ENCODE peak calls at places on chromosomes 16 and 17, in ten cellular contexts. One of them, this sample, is unnamed.

GRCh38 chr17:36008998-36009665 is 7.8 kb upstream of the CCL15 start:
- DNase-seq in uterus: no peak
- DNase-seq in right cardiac atrium: no peak
- DNase-seq in AG09309: no peak
- DNase-seq in SK-N-SH: peak; percentile 10
- DNase-seq in adipocyte: no peak
- DNase-seq in cardiac fibroblast: peak; percentile 47
- DNase-seq in stomach: no peak
- DNase-seq in breast epithelium: no peak
- DNase-seq in mesenchymal stem cell: peak; percentile 7
- DNase-seq in this sample: peak; percentile 4

GRCh38 chr16:73025111-73025505 is 22.8 kb downstream of the ZFHX3 start:
- DNase-seq in uterus: no peak
- DNase-seq in right cardiac atrium: peak; percentile 63
- DNase-seq in AG09309: no peak
- DNase-seq in SK-N-SH: no peak
- DNase-seq in adipocyte: no peak
- DNase-seq in cardiac fibroblast: no peak
- DNase-seq in stomach: no peak
- DNase-seq in breast epithelium: no peak
- DNase-seq in mesenchymal stem cell: no peak
- DNase-seq in this sample: no peak

GRCh38 chr17:79831367-79832210 is 7.7 kb downstream of the CBX4 start:
- DNase-seq in uterus: no peak
- DNase-seq in right cardiac atrium: peak; percentile 78
- DNase-seq in AG09309: no peak
- DNase-seq in SK-N-SH: peak; percentile 87
- DNase-seq in adipocyte: no peak
- DNase-seq in cardiac fibroblast: no peak
- DNase-seq in stomach: peak; percentile 91
- DNase-seq in breast epithelium: peak; percentile 82
- DNase-seq in mesenchymal stem cell: peak; percentile 60
- DNase-seq in this sample: no peak

GRCh38 chr17:17736205-17737183 is 55.2 kb downstream of the RAI1 start:
- DNase-seq in uterus: no peak
- DNase-seq in right cardiac atrium: no peak
- DNase-seq in AG09309: no peak
- DNase-seq in SK-N-SH: no peak
- DNase-seq in adipocyte: no peak
- DNase-seq in cardiac fibroblast: peak; percentile 25
- DNase-seq in stomach: peak; percentile 39
- DNase-seq in breast epithelium: no peak
- DNase-seq in mesenchymal stem cell: peak; percentile 19
- DNase-seq in this sample: no peak

GRCh38 chr16:11619327-11619851 is 32.7 kb upstream of the LITAF start:
- DNase-seq in uterus: no peak
- DNase-seq in right cardiac atrium: no peak
- DNase-seq in AG09309: no peak
- DNase-seq in SK-N-SH: no peak
- DNase-seq in adipocyte: no peak
- DNase-seq in cardiac fibroblast: no peak
- DNase-seq in stomach: no peak
- DNase-seq in breast epithelium: no peak
- DNase-seq in mesenchymal stem cell: no peak
- DNase-seq in this sample: no peak

GRCh38 chr17:72884066-72884465 is 208.4 kb downstream of the SLC39A11 start:
- DNase-seq in uterus: no peak
- DNase-seq in right cardiac atrium: no peak
- DNase-seq in AG09309: no peak
- DNase-seq in SK-N-SH: no peak
- DNase-seq in adipocyte: no peak
- DNase-seq in cardiac fibroblast: no peak
- DNase-seq in stomach: no peak
- DNase-seq in breast epithelium: no peak
- DNase-seq in mesenchymal stem cell: no peak
- DNase-seq in this sample: no peak

GRCh38 chr17:5283531-5284315 is 1.6 kb downstream of the RABEP1 start:
- DNase-seq in uterus: no peak
- DNase-seq in right cardiac atrium: no peak
- DNase-seq in AG09309: no peak
- DNase-seq in SK-N-SH: no peak
- DNase-seq in adipocyte: peak; percentile 37
- DNase-seq in cardiac fibroblast: peak; percentile 12
- DNase-seq in stomach: no peak
- DNase-seq in breast epithelium: no peak
- DNase-seq in mesenchymal stem cell: peak; percentile 28
- DNase-seq in this sample: no peak

GRCh38 chr16:64478258-64478906 is 643.5 kb downstream of the CDH11 start:
- DNase-seq in uterus: no peak
- DNase-seq in right cardiac atrium: no peak
- DNase-seq in AG09309: peak; percentile 67
- DNase-seq in SK-N-SH: no peak
- DNase-seq in adipocyte: peak; percentile 87
- DNase-seq in cardiac fibroblast: peak; percentile 82
- DNase-seq in stomach: no peak
- DNase-seq in breast epithelium: no peak
- DNase-seq in mesenchymal stem cell: peak; percentile 57
- DNase-seq in this sample: no peak

GRCh38 chr17:51032850-51033249 is 87.8 kb downstream of the SPAG9 start:
- DNase-seq in uterus: no peak
- DNase-seq in right cardiac atrium: no peak
- DNase-seq in AG09309: peak; percentile 80
- DNase-seq in SK-N-SH: no peak
- DNase-seq in adipocyte: no peak
- DNase-seq in cardiac fibroblast: peak; percentile 52
- DNase-seq in stomach: no peak
- DNase-seq in breast epithelium: no peak
- DNase-seq in mesenchymal stem cell: no peak
- DNase-seq in this sample: no peak
- H3K4me3 ChIP-seq in uterus: no peak overlapping the region
- H3K4me3 ChIP-seq in right cardiac atrium: no peak overlapping the region
- H3K4me3 ChIP-seq in AG09309: no peak overlapping the region
- H3K4me3 ChIP-seq in SK-N-SH: no peak overlapping the region
- H3K4me3 ChIP-seq in adipocyte: no peak overlapping the region
- H3K4me3 ChIP-seq in cardiac fibroblast: no peak overlapping the region
- H3K4me3 ChIP-seq in stomach: no peak overlapping the region
- H3K4me3 ChIP-seq in breast epithelium: no peak overlapping the region
- H3K4me3 ChIP-seq in mesenchymal stem cell: no peak overlapping the region
- H3K4me3 ChIP-seq in this sample: no peak overlapping the region

GRCh38 chr17:48627242-48627597 is 1.1 kb upstream of the HOXB9 start:
- DNase-seq in uterus: no peak
- DNase-seq in right cardiac atrium: no peak
- DNase-seq in AG09309: no peak
- DNase-seq in SK-N-SH: no peak
- DNase-seq in adipocyte: no peak
- DNase-seq in cardiac fibroblast: no peak
- DNase-seq in stomach: no peak
- DNase-seq in breast epithelium: no peak
- DNase-seq in mesenchymal stem cell: no peak
- DNase-seq in this sample: no peak

GRCh38 chr17:48628641-48629410 is 2.7 kb upstream of the HOXB9 start:
- DNase-seq in uterus: no peak
- DNase-seq in right cardiac atrium: no peak
- DNase-seq in AG09309: no peak
- DNase-seq in SK-N-SH: no peak
- DNase-seq in adipocyte: no peak
- DNase-seq in cardiac fibroblast: no peak
- DNase-seq in stomach: no peak
- DNase-seq in breast epithelium: no peak
- DNase-seq in mesenchymal stem cell: no peak
- DNase-seq in this sample: no peak

GRCh38 chr17:48629411-48629759 is 3.2 kb upstream of the HOXB9 start:
- DNase-seq in uterus: no peak
- DNase-seq in right cardiac atrium: no peak
- DNase-seq in AG09309: no peak
- DNase-seq in SK-N-SH: no peak
- DNase-seq in adipocyte: no peak
- DNase-seq in cardiac fibroblast: no peak
- DNase-seq in stomach: no peak
- DNase-seq in breast epithelium: no peak
- DNase-seq in mesenchymal stem cell: no peak
- DNase-seq in this sample: no peak

GRCh38 chr17:48626470-48627241 is 498 bp upstream of the HOXB9 start:
- DNase-seq in uterus: no peak
- DNase-seq in right cardiac atrium: no peak
- DNase-seq in AG09309: no peak
- DNase-seq in SK-N-SH: no peak
- DNase-seq in adipocyte: no peak
- DNase-seq in cardiac fibroblast: no peak
- DNase-seq in stomach: no peak
- DNase-seq in breast epithelium: no peak
- DNase-seq in mesenchymal stem cell: peak; percentile 97
- DNase-seq in this sample: no peak

DNA sequence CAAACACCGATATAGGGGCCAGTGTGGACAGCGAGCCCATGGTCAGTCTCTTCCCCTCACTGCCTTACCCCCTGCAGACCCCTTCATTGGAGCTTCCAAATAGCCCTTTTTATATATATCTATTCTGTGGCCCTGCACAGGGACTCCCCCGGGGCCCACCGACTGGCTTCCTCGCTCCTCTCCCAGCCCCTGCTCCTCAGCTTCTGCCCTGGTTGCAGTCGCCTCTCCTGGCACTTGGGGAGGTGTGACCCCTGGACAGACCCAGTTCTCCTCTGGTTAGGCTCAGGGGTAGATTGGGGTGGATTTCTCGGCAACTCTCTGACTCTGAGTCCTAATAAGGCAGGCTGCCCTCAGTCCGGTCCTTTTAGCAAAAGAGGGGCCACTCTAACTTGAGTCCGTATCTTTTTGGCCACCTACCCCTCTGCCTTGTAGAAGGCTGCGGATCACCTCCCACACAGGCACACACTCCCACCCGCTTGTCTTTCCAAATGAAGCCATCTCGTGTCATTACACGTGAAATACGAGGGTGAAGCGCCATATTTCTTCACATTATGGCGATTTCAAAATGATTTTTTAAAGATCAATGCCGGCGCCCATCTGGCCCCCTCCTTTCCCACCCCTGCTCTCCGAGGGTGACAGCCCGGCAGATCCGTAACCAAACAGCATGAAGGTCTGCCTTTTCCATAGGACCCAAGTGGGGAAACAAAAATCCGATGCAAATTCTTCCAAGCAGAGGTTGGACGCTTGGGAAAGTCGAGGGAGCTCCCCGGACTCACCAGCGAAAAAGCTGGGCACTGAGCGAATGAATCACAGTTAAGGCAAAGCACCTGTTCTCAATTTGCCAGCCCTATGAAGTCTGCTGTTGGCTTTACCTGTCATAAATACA is 1.7 kb upstream of the HOXB9 start:
- DNase-seq in uterus: no peak
- DNase-seq in right cardiac atrium: no peak
- DNase-seq in AG09309: no peak
- DNase-seq in SK-N-SH: no peak
- DNase-seq in adipocyte: no peak
- DNase-seq in cardiac fibroblast: no peak
- DNase-seq in stomach: no peak
- DNase-seq in breast epithelium: no peak
- DNase-seq in mesenchymal stem cell: no peak
- DNase-seq in this sample: no peak
- H3K4me3 ChIP-seq in uterus: no peak overlapping the region
- H3K4me3 ChIP-seq in right cardiac atrium: no peak overlapping the region
- H3K4me3 ChIP-seq in AG09309: no peak overlapping the region
- H3K4me3 ChIP-seq in SK-N-SH: no peak overlapping the region
- H3K4me3 ChIP-seq in adipocyte: no peak overlapping the region
- H3K4me3 ChIP-seq in cardiac fibroblast: no peak overlapping the region
- H3K4me3 ChIP-seq in stomach: no peak overlapping the region
- H3K4me3 ChIP-seq in breast epithelium: no peak overlapping the region
- H3K4me3 ChIP-seq in mesenchymal stem cell: no peak overlapping the region
- H3K4me3 ChIP-seq in this sample: no peak overlapping the region

DNA sequence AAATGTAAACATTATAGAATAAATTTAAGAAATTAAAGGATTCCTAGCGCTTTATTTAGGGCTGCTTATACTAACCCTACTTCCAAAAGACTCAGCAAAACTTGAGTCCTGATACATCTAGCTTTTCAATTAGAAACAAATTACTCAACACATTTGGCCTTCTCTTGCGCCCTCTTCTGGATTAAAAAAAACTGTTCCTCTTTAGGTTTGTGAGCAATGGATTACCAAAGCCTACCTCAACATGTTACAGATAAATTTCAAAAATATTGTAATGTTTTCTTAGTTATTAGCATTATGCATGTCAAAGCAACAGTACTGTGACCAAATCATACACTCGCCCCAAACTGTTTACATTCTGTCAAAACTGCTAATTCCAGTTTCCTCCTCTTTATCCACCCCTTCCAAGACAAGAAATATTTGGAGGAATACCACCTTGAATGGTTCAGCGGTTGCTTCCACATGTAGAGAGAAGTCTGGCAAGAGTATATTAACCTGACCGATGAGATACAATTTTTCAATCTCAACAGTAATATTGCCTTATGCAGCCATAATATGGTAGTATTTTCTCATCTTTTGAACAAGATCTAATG is 2.7 kb downstream of the NUFIP2 start:
- DNase-seq in uterus: no peak
- DNase-seq in right cardiac atrium: no peak
- DNase-seq in AG09309: peak; percentile 41
- DNase-seq in SK-N-SH: peak; percentile 50
- DNase-seq in adipocyte: peak; percentile 91
- DNase-seq in cardiac fibroblast: peak; percentile 86
- DNase-seq in stomach: no peak
- DNase-seq in breast epithelium: no peak
- DNase-seq in mesenchymal stem cell: peak; percentile 80
- DNase-seq in this sample: peak; percentile 18
- H3K4me3 ChIP-seq in uterus: peak overlapping the region; percentile 65
- H3K4me3 ChIP-seq in right cardiac atrium: peak overlapping the region; percentile 91
- H3K4me3 ChIP-seq in AG09309: peak overlapping the region; percentile 92
- H3K4me3 ChIP-seq in SK-N-SH: peak overlapping the region; percentile 87
- H3K4me3 ChIP-seq in adipocyte: peak overlapping the region; percentile 91
- H3K4me3 ChIP-seq in cardiac fibroblast: peak overlapping the region; percentile 93
- H3K4me3 ChIP-seq in stomach: peak overlapping the region; percentile 85
- H3K4me3 ChIP-seq in breast epithelium: peak overlapping the region; percentile 75
- H3K4me3 ChIP-seq in mesenchymal stem cell: no peak overlapping the region
- H3K4me3 ChIP-seq in this sample: peak overlapping the region; percentile 98

GRCh38 chr17:29115906-29116651 is 64.1 kb downstream of the MYO18A start:
- DNase-seq in uterus: no peak
- DNase-seq in right cardiac atrium: no peak
- DNase-seq in AG09309: no peak
- DNase-seq in SK-N-SH: peak; percentile 85
- DNase-seq in adipocyte: peak; percentile 52
- DNase-seq in cardiac fibroblast: peak; percentile 67
- DNase-seq in stomach: no peak
- DNase-seq in breast epithelium: no peak
- DNase-seq in mesenchymal stem cell: peak; percentile 69
- DNase-seq in this sample: no peak
- H3K4me3 ChIP-seq in uterus: no peak overlapping the region
- H3K4me3 ChIP-seq in right cardiac atrium: no peak overlapping the region
- H3K4me3 ChIP-seq in AG09309: no peak overlapping the region
- H3K4me3 ChIP-seq in SK-N-SH: no peak overlapping the region
- H3K4me3 ChIP-seq in adipocyte: no peak overlapping the region
- H3K4me3 ChIP-seq in cardiac fibroblast: no peak overlapping the region
- H3K4me3 ChIP-seq in stomach: no peak overlapping the region
- H3K4me3 ChIP-seq in breast epithelium: no peak overlapping the region
- H3K4me3 ChIP-seq in mesenchymal stem cell: no peak overlapping the region
- H3K4me3 ChIP-seq in this sample: no peak overlapping the region